ENCODE peak calls at places on chromosomes 5 and 9, in seven cellular contexts. V is H1, X is HCT116, R is GM12878, S is NT2/D1, U is K562, W is SK-N-SH. T is an unnamed sample.

GRCh38 chr9:132078369-132079356 is 1.0 kb downstream of the MED27 start:
- DNase-seq in S (no peak), V (no peak), W (peak; percentile 62), R (no peak), X (no peak), U (peak; percentile 38), T (no peak)

GRCh38 chr9:21770877-21771560 is 31.4 kb upstream of the MTAP start:
- DNase-seq in U (no peak), V (no peak), R (no peak), X (peak; percentile 51), S (no peak), W (no peak), T (no peak)

GRCh38 chr5:78537821-78538220 is 110.8 kb downstream of the LHFPL2 start:
- DNase-seq in S (no peak), U (peak; percentile 25), W (peak; percentile 58), R (no peak), X (no peak), V (no peak), T (peak; percentile 22)

GRCh38 chr5:177300236-177300880 is 3.2 kb downstream of the RAB24 start:
- DNase-seq in R (peak; percentile 77), U (peak; percentile 63), S (no peak), X (no peak), V (no peak), W (no peak), T (no peak)

GRCh38 chr9:211557-211956 is 3.1 kb upstream of the DOCK8 start:
- DNase-seq in R (no peak), V (no peak), S (no peak), W (no peak), U (no peak), X (no peak), T (no peak)

GRCh38 chr9:104780796-104781395 is 17.0 kb downstream of the NIPSNAP3B start:
- DNase-seq in V (no peak), S (no peak), R (no peak), W (no peak), U (no peak), X (peak; percentile 16), T (no peak)

GRCh38 chr5:98722188-98722587 is 51.3 kb upstream of the RGMB start:
- DNase-seq in U (no peak), W (no peak), S (no peak), V (no peak), R (no peak), X (no peak), T (no peak)

GRCh38 chr5:150318613-150319483 is 16.1 kb upstream of the ARSI start:
- DNase-seq in S (no peak), V (no peak), U (no peak), R (no peak), X (no peak), W (no peak), T (no peak)

GRCh38 chr5:31935702-31936347 is 238.3 kb downstream of the GOLPH3 start:
- DNase-seq in S (no peak), V (no peak), R (no peak), X (no peak), W (no peak), U (no peak), T (no peak)

GRCh38 chr5:114702111-114702510 is 340.2 kb downstream of the KCNN2 start:
- DNase-seq in S (no peak), U (no peak), X (no peak), W (no peak), R (no peak), V (no peak), T (no peak)

GRCh38 chr9:29214702-29215248 is 1641.5 kb upstream of the C9orf72 start:
- DNase-seq in R (no peak), S (peak; percentile 13), V (no peak), U (no peak), X (no peak), W (peak; percentile 29), T (no peak)

GRCh38 chr9:94697972-94698581 is 28.4 kb upstream of the AOPEP start:
- DNase-seq in X (no peak), S (peak; percentile 30), W (no peak), U (no peak), V (no peak), R (no peak), T (peak; percentile 70)

GRCh38 chr5:159053708-159054107 is 46.0 kb downstream of the EBF1 start:
- DNase-seq in U (no peak), X (no peak), W (no peak), V (no peak), R (no peak), S (no peak), T (no peak)

GRCh38 chr9:109369285-109369684 is 48.4 kb upstream of the EPB41L4B start:
- DNase-seq in W (no peak), R (no peak), S (no peak), X (no peak), V (no peak), U (no peak), T (no peak)

GRCh38 chr5:117863589-117864296 is 1124.6 kb downstream of the DTWD2 start:
- DNase-seq in W (no peak), V (no peak), U (no peak), X (no peak), S (no peak), R (no peak), T (no peak)

GRCh38 chr5:174352681-174353080 is 307.2 kb downstream of the NSG2 start:
- DNase-seq in R (no peak), U (no peak), W (no peak), X (no peak), S (no peak), V (no peak), T (no peak)

GRCh38 chr9:4009006-4009511 is 290.8 kb downstream of the GLIS3 start:
- DNase-seq in V (no peak), W (no peak), S (no peak), U (no peak), R (no peak), X (no peak), T (no peak)

GRCh38 chr5:180021900-180022299 is 49.7 kb downstream of the RNF130 start:
- DNase-seq in X (no peak), S (no peak), V (no peak), U (no peak), W (no peak), R (no peak), T (no peak)

GRCh38 chr5:74179183-74179582 is 461.3 kb downstream of the ENC1 start:
- DNase-seq in S (no peak), U (no peak), V (no peak), X (no peak), W (no peak), R (no peak), T (no peak)

GRCh38 chr9:93587651-93588347 is 11.4 kb downstream of the PHF2 start:
- DNase-seq in R (no peak), X (no peak), W (peak; percentile 55), V (no peak), U (no peak), S (no peak), T (no peak)

GRCh38 chr9:134662143-134662876 is 20.7 kb downstream of the COL5A1 start:
- DNase-seq in X (no peak), U (no peak), S (no peak), W (peak; percentile 81), V (no peak), R (no peak), T (no peak)

GRCh38 chr5:111071413-111071812 is at the start of gene TSLP:
- DNase-seq in U (no peak), W (no peak), V (no peak), X (no peak), R (no peak), S (no peak), T (no peak)

GRCh38 chr5:179869101-179869500 is 10.5 kb upstream of the MRNIP start:
- DNase-seq in R (no peak), U (no peak), S (no peak), W (peak; percentile 12), V (no peak), X (no peak), T (no peak)

GRCh38 chr9:108859459-108860114 is 2.5 kb upstream of the ACTL7A start:
- DNase-seq in X (no peak), R (peak; percentile 13), V (no peak), W (no peak), U (no peak), S (no peak), T (no peak)

GRCh38 chr9:27519466-27520465 is 4.3 kb upstream of the IFNK start:
- DNase-seq in V (no peak), X (no peak), S (no peak), U (no peak), W (no peak), R (no peak), T (no peak)
- TF ChIP-seq YY1 in V (no peak), X (no peak), S (no peak), U (no peak), W (no peak), R (no peak), T (no peak)

GRCh38 chr5:102668220-102668930 is 86.7 kb upstream of the PAM start:
- DNase-seq in X (no peak), U (no peak), S (no peak), R (no peak), W (no peak), V (no peak), T (no peak)

GRCh38 chr5:102664946-102665345 is 90.2 kb upstream of the PAM start:
- DNase-seq in R (no peak), S (no peak), X (no peak), V (no peak), U (no peak), W (no peak), T (no peak)

GRCh38 chr5:102666164-102666951 is 88.7 kb upstream of the PAM start:
- DNase-seq in V (no peak), X (no peak), S (no peak), U (no peak), R (no peak), W (peak; percentile 52), T (no peak)

GRCh38 chr5:102670224-102670836 is 84.8 kb upstream of the PAM start:
- DNase-seq in V (peak; percentile 1), R (no peak), S (no peak), W (peak; percentile 76), U (peak; percentile 66), X (peak; percentile 47), T (peak; percentile 22)
- TF ChIP-seq YY1 in V (no peak), R (no peak), S (no peak), W (no peak), U (no peak), X (peak; percentile 65), T (no peak)

DNA sequence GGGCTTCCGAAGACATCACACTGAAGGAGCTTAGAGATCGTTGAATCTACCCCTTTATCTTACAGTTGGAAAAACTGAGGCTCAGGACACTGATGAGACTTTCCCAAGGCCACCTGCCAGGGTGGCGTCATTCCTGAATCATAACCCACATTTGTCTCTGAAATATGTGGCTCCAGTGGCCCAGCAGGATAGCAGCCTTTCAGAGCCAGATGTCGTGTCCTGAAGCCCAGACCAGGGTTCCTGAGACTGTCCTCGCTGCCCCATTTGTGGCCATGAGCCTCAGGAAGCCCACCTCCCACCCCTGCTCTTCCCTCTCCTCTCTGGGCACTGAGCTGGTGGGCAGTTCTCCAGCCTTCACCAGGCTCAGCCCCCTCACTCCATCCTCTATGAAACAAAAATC is 2.4 kb downstream of the HMCN2 start:
- DNase-seq in U (no peak), X (no peak), W (no peak), R (no peak), S (no peak), V (no peak), T (no peak)
- TF ChIP-seq YY1 in U (no peak), X (no peak), W (no peak), R (no peak), S (no peak), V (no peak), T (no peak)

DNA sequence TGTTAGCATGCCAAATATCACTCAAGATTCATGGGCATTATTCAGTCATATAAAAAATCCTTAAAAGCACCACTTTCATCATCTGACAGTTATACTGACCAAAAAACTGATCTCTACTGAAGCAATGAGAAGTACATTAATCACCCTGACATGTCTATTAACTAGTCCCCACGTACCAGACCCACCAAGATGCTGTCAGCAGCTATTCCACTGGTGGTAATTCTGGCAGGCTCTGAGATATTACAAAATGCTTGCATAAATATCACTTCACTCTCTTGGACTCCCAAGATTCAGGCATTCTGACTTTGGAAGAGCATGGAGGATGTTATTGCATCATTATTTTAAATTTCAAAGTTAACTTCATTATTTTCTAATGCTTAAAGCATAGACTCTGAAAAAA is 717.0 kb downstream of the DNAH5 start:
- DNase-seq in W (no peak), X (no peak), V (no peak), S (no peak), R (no peak), U (no peak), T (no peak)
- TF ChIP-seq YY1 in W (no peak), X (no peak), V (no peak), S (no peak), R (no peak), U (no peak), T (no peak)

T was measured in HepG2.